ENCODE peak calls at places on chromosome 10, in ten cellular contexts. C is AG04450; X is progenitor cell of endocrine pancreas; R is sigmoid colon; Y is CD4-positive, alpha-beta T cell; T is fibroblast of lung; L is left ventricle myocardium inferior; Q is HFF-Myc; U is fibroblast of the aortic adventitia; S is cardiac fibroblast. V is an unnamed sample.

GRCh38 chr10:33460461-33461294 is 126.2 kb upstream of the NRP1 start:
- DNase-seq in Q (no peak), R (peak; percentile 78), T (peak; percentile 86), S (peak; percentile 62), X (no peak), C (no peak), L (peak; percentile 67), Y (no peak), U (peak; percentile 80), V (peak; percentile 35)

GRCh38 chr10:62087341-62087740 is 181.3 kb downstream of the RTKN2 start:
- DNase-seq in T (no peak), L (no peak), S (no peak), Y (no peak), C (no peak), R (no peak), U (no peak), Q (no peak), X (no peak), V (no peak)

GRCh38 chr10:61047011-61047410 is 103.0 kb upstream of the RHOBTB1 start:
- DNase-seq in C (no peak), T (no peak), L (no peak), Y (no peak), U (no peak), S (no peak), X (no peak), R (no peak), Q (no peak), V (no peak)

GRCh38 chr10:89946106-89946505 is 244.7 kb downstream of the KIF20B start:
- DNase-seq in S (peak; percentile 21), Q (no peak), T (peak; percentile 23), C (no peak), X (no peak), L (no peak), R (no peak), U (peak; percentile 26), Y (no peak), V (no peak)

GRCh38 chr10:77398558-77398957 is 239.1 kb downstream of the KCNMA1 start:
- DNase-seq in X (no peak), C (no peak), R (no peak), T (peak; percentile 18), Q (no peak), Y (no peak), U (peak; percentile 20), S (peak; percentile 33), L (no peak), V (no peak)

GRCh38 chr10:130807096-130807495 is 504.4 kb downstream of the TCERG1L start:
- DNase-seq in S (no peak), R (no peak), Y (no peak), L (no peak), U (no peak), X (no peak), T (no peak), Q (no peak), C (no peak), V (no peak)

GRCh38 chr10:16713290-16713689 is 103.9 kb downstream of the RSU1 start:
- DNase-seq in Y (no peak), Q (no peak), X (no peak), L (no peak), S (no peak), T (no peak), R (no peak), C (no peak), U (no peak), V (no peak)

GRCh38 chr10:129193148-129193547 is 273.9 kb upstream of the MGMT start:
- DNase-seq in T (no peak), L (no peak), R (peak; percentile 66), S (no peak), Q (no peak), X (no peak), Y (no peak), C (no peak), U (peak; percentile 5), V (no peak)

GRCh38 chr10:130190065-130190736 is 54.0 kb downstream of the GLRX3 start:
- DNase-seq in U (peak; percentile 78), Y (peak; percentile 89), R (peak; percentile 91), Q (peak; percentile 22), S (peak; percentile 84), C (peak; percentile 51), T (peak; percentile 81), L (peak; percentile 88), X (peak; percentile 92), V (peak; percentile 39)

GRCh38 chr10:71266147-71266917 is 52.7 kb upstream of the SLC29A3 start:
- DNase-seq in T (peak; percentile 79), S (peak; percentile 93), Q (no peak), X (no peak), U (peak; percentile 90), L (peak; percentile 73), Y (no peak), C (peak; percentile 64), R (peak; percentile 94), V (no peak)

GRCh38 chr10:34964166-34964800 is 125.9 kb downstream of the CUL2 start:
- DNase-seq in Y (no peak), X (no peak), Q (no peak), C (no peak), T (no peak), R (no peak), S (no peak), L (no peak), U (no peak), V (no peak)

GRCh38 chr10:34959321-34959720 is 130.8 kb downstream of the CUL2 start:
- DNase-seq in T (no peak), S (no peak), Q (no peak), R (no peak), Y (no peak), C (no peak), U (no peak), X (no peak), L (no peak), V (no peak)

GRCh38 chr10:34959786-34960185 is 130.4 kb downstream of the CUL2 start:
- DNase-seq in C (no peak), R (no peak), L (no peak), T (no peak), U (no peak), Q (no peak), S (no peak), X (no peak), Y (no peak), V (no peak)

GRCh38 chr10:34962866-34963265 is 127.3 kb downstream of the CUL2 start:
- DNase-seq in L (no peak), S (no peak), Q (no peak), Y (no peak), R (no peak), T (peak; percentile 60), X (no peak), C (no peak), U (no peak), V (no peak)

GRCh38 chr10:34960983-34961382 is 129.2 kb downstream of the CUL2 start:
- DNase-seq in Q (no peak), S (peak; percentile 34), X (no peak), C (no peak), U (peak; percentile 45), L (peak; percentile 32), T (no peak), R (no peak), Y (no peak), V (no peak)
- TF ChIP-seq CTCF in Q (no peak), S (peak; percentile 21), X (peak; percentile 18), C (peak; percentile 44), U (peak; percentile 46), L (peak; percentile 60), T (peak; percentile 38), R (no peak), Y (no peak), V (peak; percentile 56)

GRCh38 chr10:48981310-48981907 is 41.8 kb upstream of the LRRC18 start:
- DNase-seq in R (no peak), T (peak; percentile 19), X (peak; percentile 69), Q (peak; percentile 5), S (peak; percentile 52), C (peak; percentile 13), U (peak; percentile 49), Y (no peak), L (peak; percentile 57), V (peak; percentile 7)

GRCh38 chr10:48973065-48973464 is 33.4 kb upstream of the LRRC18 start:
- DNase-seq in T (no peak), U (no peak), R (no peak), S (no peak), X (no peak), L (no peak), C (no peak), Q (no peak), Y (no peak), V (no peak)

GRCh38 chr10:48974757-48975156 is 35.1 kb upstream of the LRRC18 start:
- DNase-seq in L (no peak), S (no peak), T (no peak), C (no peak), R (no peak), X (no peak), Y (no peak), U (no peak), Q (no peak), V (no peak)

GRCh38 chr10:48978318-48978717 is 38.7 kb upstream of the LRRC18 start:
- DNase-seq in U (no peak), R (no peak), S (no peak), L (no peak), X (no peak), Q (no peak), C (no peak), T (no peak), Y (no peak), V (no peak)

DNA sequence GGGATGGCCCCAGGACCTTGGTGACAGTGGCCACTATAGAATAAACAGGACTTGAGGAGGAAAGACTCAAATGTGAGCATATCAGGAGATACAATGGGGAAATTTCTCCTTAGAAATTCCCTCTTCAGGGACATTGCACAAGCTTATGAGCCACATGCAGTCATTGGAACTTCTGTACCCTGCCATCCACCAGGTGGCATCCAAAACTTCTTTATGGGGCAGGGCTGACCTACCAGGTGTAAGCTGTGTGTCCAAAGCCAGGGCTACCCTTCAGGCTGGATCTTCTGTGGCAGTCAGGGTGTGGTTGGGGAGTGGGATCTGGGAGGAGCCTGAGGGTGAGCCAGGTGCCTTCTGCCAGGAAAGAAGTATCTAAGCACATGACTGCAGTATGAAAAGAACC is 36.6 kb upstream of the LRRC18 start:
- DNase-seq in U (peak; percentile 16), L (no peak), S (peak; percentile 17), Y (no peak), X (no peak), R (no peak), Q (no peak), C (no peak), T (no peak), V (no peak)
- TF ChIP-seq CTCF in U (peak; percentile 13), L (peak; percentile 58), S (no peak), Y (no peak), X (peak; percentile 47), R (no peak), Q (peak; percentile 36), C (peak; percentile 23), T (no peak), V (peak; percentile 29)

DNA sequence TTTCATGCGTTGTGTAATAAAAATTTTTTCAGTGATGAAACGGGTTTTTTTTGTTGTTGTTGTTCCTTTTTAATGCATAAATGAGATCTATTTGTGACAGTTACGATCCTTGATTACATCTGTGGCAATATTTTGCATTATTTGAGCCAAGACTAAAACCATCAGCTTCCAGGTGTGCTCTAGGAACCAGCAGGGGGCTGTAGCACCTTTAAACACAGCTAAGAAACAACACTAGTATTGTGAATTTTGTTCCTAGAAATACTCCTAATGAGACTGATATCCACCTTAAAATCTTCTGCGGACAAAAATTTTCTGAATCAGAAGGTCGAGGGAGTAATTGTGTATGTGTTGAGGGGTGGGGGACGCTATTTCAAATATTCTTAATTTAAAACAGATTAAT is 52.6 kb downstream of the FGFBP3 start:
- DNase-seq in R (no peak), U (peak; percentile 18), C (no peak), L (no peak), Q (no peak), Y (no peak), S (peak; percentile 33), T (no peak), X (no peak), V (no peak)
- TF ChIP-seq CTCF in R (peak; percentile 7), U (peak; percentile 42), C (peak; percentile 46), L (no peak), Q (peak; percentile 50), Y (no peak), S (peak; percentile 34), T (peak; percentile 34), X (peak; percentile 69), V (peak; percentile 65)

GRCh38 chr10:86100581-86101061 is 266.0 kb downstream of the GRID1 start:
- DNase-seq in Q (no peak), U (peak; percentile 1), R (no peak), X (no peak), S (no peak), Y (no peak), L (no peak), T (peak; percentile 7), C (no peak), V (no peak)
- TF ChIP-seq CTCF in Q (no peak), U (no peak), R (no peak), X (peak; percentile 55), S (no peak), Y (peak; percentile 15), L (peak; percentile 50), T (no peak), C (peak; percentile 33), V (peak; percentile 15)

V was measured in retinal pigment epithelial cell.